ENCODE peak calls at places on chromosomes 13 and 19, in seven cellular contexts. H, I, F, U, P, L and Y are unnamed samples. For H3K27me3, the result is how much of the 10 kb centered on the place peaks cover.

GRCh38 chr13:24151864-24152263 is 8.7 kb upstream of the SPATA13 start:
- DNase-seq in H (no peak), I (no peak), F (no peak), U (no peak), P (no peak), L (no peak), Y (no peak)

GRCh38 chr19:58409010-58409790 is 751 bp downstream of the ZNF584 start:
- DNase-seq in H (no peak), I (no peak), F (no peak), U (peak), P (no peak), L (no peak), Y (no peak)

GRCh38 chr19:8654591-8655339 is 24.3 kb downstream of the NFILZ start:
- DNase-seq in H (peak), I (peak), F (peak), U (peak), P (peak), L (peak), Y (peak)

GRCh38 chr19:8494158-8494557 is 8.3 kb downstream of the PRAM1 start:
- DNase-seq in H (no peak), I (no peak), F (no peak), U (no peak), P (no peak), L (no peak), Y (no peak)

GRCh38 chr19:49425922-49426592 is 869 bp downstream of the GFY start:
- DNase-seq in H (no peak), I (no peak), F (no peak), U (peak), P (no peak), L (no peak), Y (no peak)

GRCh38 chr13:72384879-72385278 is 342.6 kb downstream of the MZT1 start:
- DNase-seq in H (no peak), I (no peak), F (peak), U (no peak), P (no peak), L (no peak), Y (no peak)

GRCh38 chr13:66887088-66887487 is 343.0 kb downstream of the PCDH9 start:
- DNase-seq in H (no peak), I (no peak), F (peak), U (no peak), P (no peak), L (no peak), Y (no peak)

GRCh38 chr13:114013336-114013735 is 39.5 kb upstream of the C13orf46 start:
- DNase-seq in H (no peak), I (no peak), F (no peak), U (no peak), P (no peak), L (no peak), Y (no peak)

GRCh38 chr19:33292595-33293254 is 9.6 kb downstream of the CEBPA start:
- DNase-seq in H (peak), I (no peak), F (no peak), U (no peak), P (no peak), L (no peak), Y (no peak)

GRCh38 chr13:94544922-94545321 is 51.0 kb downstream of the TGDS start:
- DNase-seq in H (no peak), I (no peak), F (no peak), U (no peak), P (no peak), L (no peak), Y (no peak)

GRCh38 chr19:30226464-30227070 is 145.6 kb upstream of the ZNF536 start:
- DNase-seq in H (no peak), I (no peak), F (no peak), U (peak), P (no peak), L (no peak), Y (no peak)

GRCh38 chr13:39602614-39603366 is at the start of gene LHFPL6:
- DNase-seq in H (peak), I (no peak), F (peak), U (peak), P (peak), L (no peak), Y (peak)

GRCh38 chr13:29722415-29722814 is 126.9 kb upstream of the SLC7A1 start:
- DNase-seq in H (no peak), I (no peak), F (no peak), U (peak), P (no peak), L (no peak), Y (no peak)

GRCh38 chr19:48837586-48838191 is 1.4 kb upstream of the HSD17B14 start:
- DNase-seq in H (no peak), I (no peak), F (no peak), U (peak), P (no peak), L (no peak), Y (no peak)

GRCh38 chr13:29397265-29397664 is 198.2 kb downstream of the SLC7A1 start:
- DNase-seq in H (no peak), I (no peak), F (no peak), U (no peak), P (no peak), L (no peak), Y (no peak)

GRCh38 chr19:47615714-47616113 is 6.8 kb downstream of the BICRA start:
- DNase-seq in H (no peak), I (no peak), F (no peak), U (no peak), P (no peak), L (no peak), Y (no peak)

GRCh38 chr19:48702701-48703100 is 6.9 kb downstream of the FUT2 start:
- DNase-seq in H (no peak), I (no peak), F (no peak), U (no peak), P (no peak), L (no peak), Y (no peak)

GRCh38 chr13:78820541-78820940 is 161.6 kb upstream of the OBI1 start:
- DNase-seq in H (no peak), I (no peak), F (no peak), U (no peak), P (no peak), L (no peak), Y (no peak)

GRCh38 chr19:37991841-37992248 is 84.8 kb downstream of the SIPA1L3 start:
- DNase-seq in H (no peak), I (no peak), F (peak), U (peak), P (no peak), L (no peak), Y (no peak)

GRCh38 chr13:85314686-85315085 is 484.5 kb downstream of the SLITRK6 start:
- DNase-seq in H (no peak), I (no peak), F (no peak), U (no peak), P (no peak), L (no peak), Y (no peak)

GRCh38 chr19:56543776-56544175 is 5.0 kb downstream of the ZFP28 start:
- DNase-seq in H (no peak), I (no peak), F (no peak), U (no peak), P (no peak), L (no peak), Y (no peak)

GRCh38 chr13:29125145-29125933 is 305.2 kb downstream of the MTUS2 start:
- DNase-seq in H (no peak), I (no peak), F (no peak), U (no peak), P (no peak), L (no peak), Y (no peak)

GRCh38 chr19:22606954-22607652 is 27.0 kb upstream of the ZNF492 start:
- DNase-seq in H (no peak), I (no peak), F (no peak), U (no peak), P (no peak), L (no peak), Y (no peak)

GRCh38 chr19:1466018-1466460 is 13.0 kb downstream of the C19orf25 start:
- DNase-seq in H (peak), I (no peak), F (no peak), U (no peak), P (no peak), L (no peak), Y (no peak)
- H3K27me3 ChIP-seq in H (half or more), I (under half), F (under half), U (half or more), P (under half), L (under half), Y (under half)

DNA sequence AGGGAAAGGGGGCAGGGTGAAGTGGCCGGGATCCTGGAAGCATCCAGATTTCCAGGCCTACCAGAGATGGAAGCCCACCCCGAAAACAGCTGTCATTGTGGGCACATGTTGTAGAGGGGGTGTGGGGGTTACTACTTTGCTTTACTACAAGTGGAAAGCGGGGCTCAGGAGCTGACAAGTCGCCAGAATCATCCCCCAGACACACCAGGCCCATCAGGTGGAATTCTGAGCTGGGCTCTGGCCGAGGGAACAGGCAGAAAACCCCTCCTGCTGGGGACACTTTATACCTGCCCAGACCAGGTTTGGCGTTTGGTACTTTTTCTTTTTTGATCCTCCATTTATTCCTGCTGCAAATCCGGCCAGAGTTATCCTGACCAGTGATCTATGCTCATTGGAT is 3.8 kb downstream of the CDX2 start:
- DNase-seq in H (no peak), I (no peak), F (no peak), U (peak), P (no peak), L (no peak), Y (no peak)
- H3K27me3 ChIP-seq in H (half or more), I (under half), F (half or more), U (half or more), P (under half), L (under half), Y (under half)

GRCh38 chr19:45345506-45345860 is 4.9 kb downstream of the KLC3 start:
- DNase-seq in H (no peak), I (no peak), F (no peak), U (no peak), P (no peak), L (no peak), Y (no peak)
- H3K27me3 ChIP-seq in H (under half), I (under half), F (under half), U (under half), P (under half), L (under half), Y (under half)

DNA sequence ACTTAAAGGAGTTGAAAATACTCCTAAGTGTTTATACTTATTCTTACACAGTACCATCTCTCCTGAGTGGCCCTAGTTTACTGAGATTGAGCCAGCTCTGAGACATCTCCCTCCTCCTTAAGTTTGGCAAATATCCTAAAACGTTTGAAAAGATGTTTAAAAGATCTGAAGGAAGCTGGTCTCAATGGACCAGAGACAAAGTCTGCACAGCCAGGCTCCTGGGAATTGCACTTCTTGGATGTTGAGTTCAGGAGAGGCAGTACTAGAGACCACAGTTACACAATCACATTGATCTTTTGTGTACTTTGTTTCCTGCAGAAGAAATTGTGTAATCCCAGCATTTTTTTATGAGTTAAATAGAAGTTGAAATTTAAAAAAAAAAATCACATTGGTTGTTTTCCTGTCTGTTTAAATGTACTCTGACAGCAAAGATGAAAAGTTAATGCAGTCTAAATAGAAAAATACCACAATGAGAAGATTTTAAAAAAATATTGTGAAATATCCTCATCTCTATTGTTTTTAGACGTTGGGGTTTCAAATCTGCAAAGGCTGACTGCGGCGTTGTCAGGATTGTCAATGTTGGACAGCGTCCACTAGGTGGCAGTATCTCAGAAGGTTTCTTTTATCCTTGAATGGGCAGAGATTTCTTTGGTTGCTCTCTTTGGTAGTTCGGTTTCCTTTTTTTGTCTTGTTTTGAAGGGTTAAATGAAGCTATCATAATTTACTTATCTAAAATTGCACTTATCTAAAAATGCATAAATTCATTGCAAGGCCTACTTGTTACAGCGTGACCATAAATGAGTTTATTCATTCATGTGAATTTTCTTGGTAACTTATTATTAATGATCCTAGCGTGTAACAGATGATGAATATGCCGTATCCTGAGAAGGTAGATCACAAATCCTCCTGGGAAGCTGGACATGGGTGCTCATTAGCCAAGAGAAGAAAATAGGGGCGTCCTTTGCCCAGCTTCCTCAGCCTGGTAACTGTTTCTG is 20.9 kb downstream of the TNFSF11 start:
- DNase-seq in H (no peak), I (peak), F (peak), U (peak), P (peak), L (no peak), Y (peak)
- H3K27me3 ChIP-seq in H (under half), I (under half), F (under half), U (under half), P (under half), L (under half), Y (under half)

GRCh38 chr19:50570997-50571396 is 2.8 kb upstream of the LRRC4B start:
- DNase-seq in H (no peak), I (no peak), F (no peak), U (no peak), P (no peak), L (no peak), Y (no peak)
- H3K27me3 ChIP-seq in H (under half), I (under half), F (under half), U (under half), P (under half), L (under half), Y (under half)

DNA sequence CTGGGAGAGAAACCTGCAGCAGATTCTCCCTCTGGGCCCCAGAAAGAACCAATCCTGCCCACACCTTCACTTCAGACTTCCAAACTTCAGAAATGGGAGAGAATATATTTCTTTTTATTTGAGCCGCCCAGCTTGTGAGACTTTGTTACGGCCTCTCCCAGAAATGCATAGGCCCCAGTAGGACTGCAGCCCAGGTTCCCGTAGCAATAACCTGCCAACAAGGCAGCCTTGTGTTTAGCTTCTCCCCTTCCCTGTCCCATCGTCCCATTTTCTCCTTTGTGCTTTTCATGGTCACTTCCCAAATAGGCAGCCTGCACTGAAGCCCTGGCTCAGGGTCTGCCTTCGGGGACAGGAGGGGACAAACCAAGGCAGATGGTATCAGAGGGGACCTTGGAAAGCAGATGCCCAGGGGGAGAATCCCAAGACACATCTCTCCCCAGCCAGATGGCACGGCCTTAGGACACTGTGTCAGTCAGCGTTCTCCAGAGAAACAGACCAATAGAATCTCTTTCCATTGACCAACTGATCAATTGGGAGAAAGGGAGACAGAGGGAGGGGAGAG is 3.7 kb upstream of the ARHGEF7 start:
- DNase-seq in H (peak), I (no peak), F (no peak), U (no peak), P (no peak), L (no peak), Y (no peak)
- H3K27me3 ChIP-seq in H (under half), I (under half), F (under half), U (half or more), P (under half), L (under half), Y (under half)

DNA sequence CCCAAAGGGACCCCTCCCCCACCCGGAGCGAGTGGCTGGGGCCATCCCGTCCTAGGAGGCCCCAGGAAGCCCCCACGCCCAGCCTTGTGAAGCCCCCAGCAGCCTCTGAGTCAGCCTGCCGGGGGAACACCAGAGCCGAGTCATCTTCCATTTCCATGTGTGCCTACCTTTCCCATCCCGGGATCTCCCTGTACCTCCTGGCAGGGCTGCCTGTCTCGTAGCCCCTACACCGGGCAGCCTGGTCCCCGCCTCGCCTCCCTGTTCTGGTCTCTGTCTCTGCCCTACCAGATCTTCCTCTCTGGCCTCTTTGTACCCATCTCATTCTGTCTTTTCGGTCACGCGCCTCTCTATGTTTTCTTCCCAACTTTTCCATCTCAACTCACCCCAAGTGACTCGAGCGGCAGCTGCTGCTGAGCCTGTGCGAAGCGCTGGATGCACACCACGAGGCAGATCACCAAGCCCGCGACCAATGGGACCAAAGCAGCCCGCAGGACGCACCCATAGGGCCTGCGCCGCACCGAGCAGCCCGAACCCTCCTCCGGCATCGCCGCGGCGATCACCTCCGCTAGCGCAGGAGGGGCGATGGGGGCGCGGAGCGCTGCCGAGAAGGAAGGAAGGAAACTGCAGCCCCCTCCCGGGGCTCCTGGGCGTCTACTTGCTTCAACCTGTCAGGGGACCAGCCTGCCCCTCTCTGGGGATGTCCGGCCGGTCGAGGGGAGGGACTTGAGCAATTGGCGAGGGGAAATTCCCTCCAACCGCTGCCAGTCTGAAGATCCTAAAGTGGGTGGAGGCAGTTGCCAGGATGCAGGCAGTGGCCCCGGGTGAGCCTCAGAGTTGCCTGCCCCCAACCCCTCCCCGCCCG is at the start of gene CD70:
- DNase-seq in H (no peak), I (no peak), F (peak), U (peak), P (peak), L (peak), Y (no peak)
- H3K27me3 ChIP-seq in H (half or more), I (under half), F (under half), U (half or more), P (under half), L (under half), Y (under half)